ENCODE peak calls at places on chromosomes 16 and 17, in ten cellular contexts. One of them, this sample, is unnamed.

GRCh38 chr16:72637306-72637705 is 410.6 kb downstream of the ZFHX3 start:
- DNase-seq in adrenal gland: peak; percentile 23
- DNase-seq in HCT116: no peak
- DNase-seq in body of pancreas: no peak
- DNase-seq in mammary epithelial cell: peak; percentile 70
- DNase-seq in MM.1S: no peak
- DNase-seq in IMR-90: peak; percentile 77
- DNase-seq in left ventricle myocardium inferior: no peak
- DNase-seq in CD8-positive, alpha-beta T cell: no peak
- DNase-seq in colonic mucosa: no peak
- DNase-seq in this sample: no peak

GRCh38 chr17:65485388-65486299 is 75.8 kb downstream of the AXIN2 start:
- DNase-seq in MM.1S: no peak
- DNase-seq in body of pancreas: no peak
- DNase-seq in CD8-positive, alpha-beta T cell: no peak
- DNase-seq in adrenal gland: peak; percentile 26
- DNase-seq in left ventricle myocardium inferior: peak; percentile 43
- DNase-seq in IMR-90: no peak
- DNase-seq in HCT116: no peak
- DNase-seq in colonic mucosa: no peak
- DNase-seq in mammary epithelial cell: no peak
- DNase-seq in this sample: no peak

GRCh38 chr17:55533611-55534010 is 22.4 kb upstream of the SMIM36 start:
- DNase-seq in left ventricle myocardium inferior: no peak
- DNase-seq in mammary epithelial cell: no peak
- DNase-seq in adrenal gland: no peak
- DNase-seq in colonic mucosa: no peak
- DNase-seq in body of pancreas: no peak
- DNase-seq in HCT116: no peak
- DNase-seq in MM.1S: no peak
- DNase-seq in CD8-positive, alpha-beta T cell: no peak
- DNase-seq in IMR-90: peak; percentile 17
- DNase-seq in this sample: no peak

GRCh38 chr17:79212150-79213087 is 137.8 kb downstream of the ENGASE start:
- DNase-seq in IMR-90: no peak
- DNase-seq in adrenal gland: no peak
- DNase-seq in mammary epithelial cell: no peak
- DNase-seq in body of pancreas: no peak
- DNase-seq in HCT116: no peak
- DNase-seq in CD8-positive, alpha-beta T cell: peak; percentile 12
- DNase-seq in MM.1S: no peak
- DNase-seq in left ventricle myocardium inferior: no peak
- DNase-seq in colonic mucosa: no peak
- DNase-seq in this sample: no peak

GRCh38 chr16:23682181-23682580 is 3.5 kb downstream of the PLK1 start:
- DNase-seq in body of pancreas: no peak
- DNase-seq in left ventricle myocardium inferior: no peak
- DNase-seq in MM.1S: no peak
- DNase-seq in CD8-positive, alpha-beta T cell: no peak
- DNase-seq in adrenal gland: no peak
- DNase-seq in colonic mucosa: no peak
- DNase-seq in mammary epithelial cell: no peak
- DNase-seq in IMR-90: peak; percentile 40
- DNase-seq in HCT116: no peak
- DNase-seq in this sample: no peak

GRCh38 chr16:75432828-75433731 is at the start of gene CFDP1:
- DNase-seq in colonic mucosa: peak; percentile 96
- DNase-seq in mammary epithelial cell: peak; percentile 90
- DNase-seq in body of pancreas: peak; percentile 97
- DNase-seq in IMR-90: peak; percentile 91
- DNase-seq in MM.1S: peak; percentile 91
- DNase-seq in CD8-positive, alpha-beta T cell: peak; percentile 97
- DNase-seq in left ventricle myocardium inferior: peak; percentile 95
- DNase-seq in HCT116: peak; percentile 88
- DNase-seq in adrenal gland: peak; percentile 97
- DNase-seq in this sample: peak; percentile 98

GRCh38 chr17:47117386-47117785 is 71.7 kb downstream of the CDC27 start:
- DNase-seq in CD8-positive, alpha-beta T cell: no peak
- DNase-seq in MM.1S: no peak
- DNase-seq in body of pancreas: no peak
- DNase-seq in adrenal gland: no peak
- DNase-seq in IMR-90: no peak
- DNase-seq in mammary epithelial cell: no peak
- DNase-seq in HCT116: no peak
- DNase-seq in left ventricle myocardium inferior: no peak
- DNase-seq in colonic mucosa: no peak
- DNase-seq in this sample: no peak

GRCh38 chr16:35144212-35144932 is 1685.0 kb downstream of the TP53TG3F start:
- DNase-seq in body of pancreas: no peak
- DNase-seq in mammary epithelial cell: no peak
- DNase-seq in adrenal gland: no peak
- DNase-seq in colonic mucosa: no peak
- DNase-seq in left ventricle myocardium inferior: no peak
- DNase-seq in CD8-positive, alpha-beta T cell: no peak
- DNase-seq in MM.1S: no peak
- DNase-seq in IMR-90: no peak
- DNase-seq in HCT116: no peak
- DNase-seq in this sample: no peak

GRCh38 chr17:73683788-73684582 is 39.7 kb upstream of the SDK2 start:
- DNase-seq in left ventricle myocardium inferior: no peak
- DNase-seq in body of pancreas: no peak
- DNase-seq in adrenal gland: no peak
- DNase-seq in mammary epithelial cell: no peak
- DNase-seq in HCT116: no peak
- DNase-seq in colonic mucosa: no peak
- DNase-seq in MM.1S: no peak
- DNase-seq in IMR-90: no peak
- DNase-seq in CD8-positive, alpha-beta T cell: no peak
- DNase-seq in this sample: no peak

GRCh38 chr17:82870091-82870491 is 30.3 kb upstream of the ZNF750 start:
- DNase-seq in HCT116: no peak
- DNase-seq in adrenal gland: no peak
- DNase-seq in mammary epithelial cell: no peak
- DNase-seq in body of pancreas: no peak
- DNase-seq in colonic mucosa: no peak
- DNase-seq in IMR-90: no peak
- DNase-seq in left ventricle myocardium inferior: no peak
- DNase-seq in MM.1S: no peak
- DNase-seq in CD8-positive, alpha-beta T cell: no peak
- DNase-seq in this sample: no peak

DNA sequence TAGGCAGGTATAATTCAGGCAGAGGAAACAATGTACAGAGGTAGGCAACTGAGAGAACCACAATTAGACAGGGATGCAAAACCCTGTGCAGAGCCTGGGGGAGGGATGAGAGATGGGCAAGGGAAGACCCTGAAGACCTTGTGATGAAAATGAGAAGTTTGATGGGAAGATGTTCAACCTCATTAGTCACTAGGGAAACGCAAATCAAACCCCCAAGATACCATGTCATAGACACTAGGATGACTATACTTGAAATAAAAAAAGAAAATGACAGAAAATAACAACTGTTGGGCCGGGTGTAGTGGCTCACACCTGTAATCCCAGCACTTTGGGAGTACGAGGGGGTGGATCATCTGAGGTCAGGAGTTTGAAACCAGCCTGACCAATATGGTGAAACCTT is 813.1 kb downstream of the CDH11 start:
- DNase-seq in MM.1S: no peak
- DNase-seq in colonic mucosa: no peak
- DNase-seq in left ventricle myocardium inferior: no peak
- DNase-seq in adrenal gland: no peak
- DNase-seq in IMR-90: no peak
- DNase-seq in HCT116: no peak
- DNase-seq in CD8-positive, alpha-beta T cell: no peak
- DNase-seq in mammary epithelial cell: no peak
- DNase-seq in body of pancreas: no peak
- DNase-seq in this sample: no peak
- TF ChIP-seq CTCF in MM.1S: no peak
- TF ChIP-seq CTCF in colonic mucosa: no peak
- TF ChIP-seq CTCF in left ventricle myocardium inferior: no peak
- TF ChIP-seq CTCF in adrenal gland: no peak
- TF ChIP-seq CTCF in IMR-90: no peak
- TF ChIP-seq CTCF in HCT116: no peak
- TF ChIP-seq CTCF in CD8-positive, alpha-beta T cell: no peak
- TF ChIP-seq CTCF in mammary epithelial cell: no peak
- TF ChIP-seq CTCF in body of pancreas: no peak
- TF ChIP-seq CTCF in this sample: no peak

GRCh38 chr17:49403514-49404289 is 11.0 kb downstream of the PHB1 start:
- DNase-seq in left ventricle myocardium inferior: no peak
- DNase-seq in CD8-positive, alpha-beta T cell: no peak
- DNase-seq in colonic mucosa: no peak
- DNase-seq in MM.1S: no peak
- DNase-seq in body of pancreas: no peak
- DNase-seq in mammary epithelial cell: no peak
- DNase-seq in HCT116: no peak
- DNase-seq in IMR-90: no peak
- DNase-seq in adrenal gland: no peak
- DNase-seq in this sample: no peak
- H3K4me1 ChIP-seq in left ventricle myocardium inferior: peaks cover 9% of the 10 kb centered on the region
- H3K4me1 ChIP-seq in CD8-positive, alpha-beta T cell: peaks cover 31% of the 10 kb centered on the region
- H3K4me1 ChIP-seq in colonic mucosa: peaks cover 6% of the 10 kb centered on the region
- H3K4me1 ChIP-seq in MM.1S: peaks cover 6% of the 10 kb centered on the region
- H3K4me1 ChIP-seq in body of pancreas: peaks cover 10% of the 10 kb centered on the region
- H3K4me1 ChIP-seq in mammary epithelial cell: no peaks in the 10 kb centered on the region
- H3K4me1 ChIP-seq in HCT116: no peaks in the 10 kb centered on the region
- H3K4me1 ChIP-seq in IMR-90: no peaks in the 10 kb centered on the region
- H3K4me1 ChIP-seq in adrenal gland: no peaks in the 10 kb centered on the region
- H3K4me1 ChIP-seq in this sample: no peaks in the 10 kb centered on the region

GRCh38 chr16:12356622-12357365 is 380.3 kb downstream of the SNX29 start:
- DNase-seq in IMR-90: no peak
- DNase-seq in adrenal gland: no peak
- DNase-seq in colonic mucosa: no peak
- DNase-seq in body of pancreas: no peak
- DNase-seq in HCT116: no peak
- DNase-seq in mammary epithelial cell: no peak
- DNase-seq in left ventricle myocardium inferior: no peak
- DNase-seq in MM.1S: no peak
- DNase-seq in CD8-positive, alpha-beta T cell: no peak
- DNase-seq in this sample: no peak
- TF ChIP-seq CTCF in IMR-90: no peak
- TF ChIP-seq CTCF in adrenal gland: no peak
- TF ChIP-seq CTCF in colonic mucosa: no peak
- TF ChIP-seq CTCF in body of pancreas: no peak
- TF ChIP-seq CTCF in HCT116: peak; percentile 21
- TF ChIP-seq CTCF in mammary epithelial cell: no peak
- TF ChIP-seq CTCF in left ventricle myocardium inferior: no peak
- TF ChIP-seq CTCF in MM.1S: no peak
- TF ChIP-seq CTCF in CD8-positive, alpha-beta T cell: no peak
- TF ChIP-seq CTCF in this sample: no peak

GRCh38 chr16:68269793-68270192 is 5.5 kb downstream of the SLC7A6 start:
- DNase-seq in body of pancreas: no peak
- DNase-seq in left ventricle myocardium inferior: no peak
- DNase-seq in IMR-90: no peak
- DNase-seq in MM.1S: no peak
- DNase-seq in adrenal gland: no peak
- DNase-seq in CD8-positive, alpha-beta T cell: no peak
- DNase-seq in colonic mucosa: no peak
- DNase-seq in mammary epithelial cell: no peak
- DNase-seq in HCT116: no peak
- DNase-seq in this sample: no peak
- H3K4me1 ChIP-seq in body of pancreas: peaks cover 30% of the 10 kb centered on the region
- H3K4me1 ChIP-seq in left ventricle myocardium inferior: peaks cover 98% of the 10 kb centered on the region
- H3K4me1 ChIP-seq in IMR-90: peaks cover 7% of the 10 kb centered on the region
- H3K4me1 ChIP-seq in MM.1S: peaks cover 58% of the 10 kb centered on the region
- H3K4me1 ChIP-seq in adrenal gland: peaks cover 40% of the 10 kb centered on the region
- H3K4me1 ChIP-seq in CD8-positive, alpha-beta T cell: peaks cover 85% of the 10 kb centered on the region
- H3K4me1 ChIP-seq in colonic mucosa: peaks cover 12% of the 10 kb centered on the region
- H3K4me1 ChIP-seq in mammary epithelial cell: peaks cover 12% of the 10 kb centered on the region
- H3K4me1 ChIP-seq in HCT116: peaks cover 18% of the 10 kb centered on the region
- H3K4me1 ChIP-seq in this sample: no peaks in the 10 kb centered on the region

GRCh38 chr16:28924762-28925385 is at the start of gene RABEP2:
- DNase-seq in HCT116: peak; percentile 92
- DNase-seq in adrenal gland: peak; percentile 94
- DNase-seq in CD8-positive, alpha-beta T cell: peak; percentile 92
- DNase-seq in colonic mucosa: peak; percentile 98
- DNase-seq in mammary epithelial cell: peak; percentile 97
- DNase-seq in MM.1S: peak; percentile 94
- DNase-seq in left ventricle myocardium inferior: peak; percentile 93
- DNase-seq in IMR-90: peak; percentile 78
- DNase-seq in body of pancreas: peak; percentile 99
- DNase-seq in this sample: peak; percentile 92

GRCh38 chr16:28923652-28924398 is 1.2 kb downstream of the RABEP2 start:
- DNase-seq in MM.1S: peak; percentile 79
- DNase-seq in CD8-positive, alpha-beta T cell: no peak
- DNase-seq in left ventricle myocardium inferior: no peak
- DNase-seq in colonic mucosa: peak; percentile 63
- DNase-seq in IMR-90: no peak
- DNase-seq in HCT116: no peak
- DNase-seq in adrenal gland: no peak
- DNase-seq in mammary epithelial cell: no peak
- DNase-seq in body of pancreas: peak; percentile 27
- DNase-seq in this sample: no peak

GRCh38 chr16:28925386-28926228 is 569 bp upstream of the RABEP2 start:
- DNase-seq in mammary epithelial cell: peak; percentile 80
- DNase-seq in adrenal gland: peak; percentile 86
- DNase-seq in HCT116: peak; percentile 54
- DNase-seq in colonic mucosa: peak; percentile 82
- DNase-seq in CD8-positive, alpha-beta T cell: peak; percentile 91
- DNase-seq in MM.1S: peak; percentile 67
- DNase-seq in IMR-90: peak; percentile 68
- DNase-seq in body of pancreas: peak; percentile 80
- DNase-seq in left ventricle myocardium inferior: peak; percentile 87
- DNase-seq in this sample: no peak

GRCh38 chr16:28923231-28923587 is 1.8 kb downstream of the RABEP2 start:
- DNase-seq in left ventricle myocardium inferior: no peak
- DNase-seq in mammary epithelial cell: no peak
- DNase-seq in HCT116: no peak
- DNase-seq in MM.1S: no peak
- DNase-seq in colonic mucosa: no peak
- DNase-seq in IMR-90: no peak
- DNase-seq in body of pancreas: no peak
- DNase-seq in CD8-positive, alpha-beta T cell: no peak
- DNase-seq in adrenal gland: no peak
- DNase-seq in this sample: no peak

DNA sequence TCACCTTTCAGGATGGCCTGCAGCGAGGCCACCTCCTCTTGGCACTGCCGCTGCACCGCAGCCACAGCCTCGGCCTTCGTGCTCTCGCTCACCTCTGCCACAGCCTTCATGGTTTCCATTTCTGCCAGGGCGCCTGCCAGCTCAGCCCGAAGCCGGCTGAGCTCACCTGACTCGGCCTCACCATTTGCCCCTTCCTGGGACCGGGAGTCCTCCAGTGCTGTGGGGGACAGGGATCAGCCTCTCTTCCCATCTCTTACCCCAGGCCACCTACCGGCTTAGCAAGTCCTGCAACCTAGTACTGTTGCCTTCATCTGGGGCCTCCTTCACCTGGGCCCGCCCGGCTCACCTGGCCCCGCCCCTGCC is 658 bp downstream of the RABEP2 start:
- DNase-seq in body of pancreas: no peak
- DNase-seq in HCT116: no peak
- DNase-seq in MM.1S: no peak
- DNase-seq in colonic mucosa: no peak
- DNase-seq in left ventricle myocardium inferior: no peak
- DNase-seq in adrenal gland: no peak
- DNase-seq in mammary epithelial cell: no peak
- DNase-seq in IMR-90: no peak
- DNase-seq in CD8-positive, alpha-beta T cell: no peak
- DNase-seq in this sample: no peak
- TF ChIP-seq CTCF in body of pancreas: peak; percentile 70
- TF ChIP-seq CTCF in HCT116: peak; percentile 38
- TF ChIP-seq CTCF in MM.1S: peak; percentile 35
- TF ChIP-seq CTCF in colonic mucosa: peak; percentile 17
- TF ChIP-seq CTCF in left ventricle myocardium inferior: no peak
- TF ChIP-seq CTCF in adrenal gland: no peak
- TF ChIP-seq CTCF in mammary epithelial cell: peak; percentile 50
- TF ChIP-seq CTCF in IMR-90: no peak
- TF ChIP-seq CTCF in CD8-positive, alpha-beta T cell: no peak
- TF ChIP-seq CTCF in this sample: no peak

GRCh38 chr17:38872671-38873385 is 3.0 kb downstream of the LASP1 start:
- DNase-seq in mammary epithelial cell: no peak
- DNase-seq in HCT116: no peak
- DNase-seq in adrenal gland: no peak
- DNase-seq in MM.1S: no peak
- DNase-seq in left ventricle myocardium inferior: no peak
- DNase-seq in colonic mucosa: peak; percentile 80
- DNase-seq in body of pancreas: peak; percentile 88
- DNase-seq in CD8-positive, alpha-beta T cell: no peak
- DNase-seq in IMR-90: no peak
- DNase-seq in this sample: peak; percentile 70
- H3K4me1 ChIP-seq in mammary epithelial cell: peaks cover 62% of the 10 kb centered on the region
- H3K4me1 ChIP-seq in HCT116: peaks cover 60% of the 10 kb centered on the region
- H3K4me1 ChIP-seq in adrenal gland: peaks cover 45% of the 10 kb centered on the region
- H3K4me1 ChIP-seq in MM.1S: peaks cover 21% of the 10 kb centered on the region
- H3K4me1 ChIP-seq in left ventricle myocardium inferior: peaks cover 92% of the 10 kb centered on the region
- H3K4me1 ChIP-seq in colonic mucosa: peaks cover 45% of the 10 kb centered on the region
- H3K4me1 ChIP-seq in body of pancreas: peaks cover 68% of the 10 kb centered on the region
- H3K4me1 ChIP-seq in CD8-positive, alpha-beta T cell: peaks cover 67% of the 10 kb centered on the region
- H3K4me1 ChIP-seq in IMR-90: peaks cover 49% of the 10 kb centered on the region
- H3K4me1 ChIP-seq in this sample: no peaks in the 10 kb centered on the region

This sample was measured in right lobe of liver.